ENCODE peak calls at places on chromosomes 5 and 9, in five cellular contexts. E is stomach, F is kidney epithelial cell, R is dorsolateral prefrontal cortex, A is sigmoid colon. Z is an unnamed sample.

GRCh38 chr5:114346171-114346570 is 15.7 kb upstream of the KCNN2 start:
- DNase-seq in F (no peak), R (no peak), E (no peak), A (no peak), Z (no peak)

GRCh38 chr5:35031276-35031675 is 16.5 kb downstream of the AGXT2 start:
- DNase-seq in R (no peak), F (peak; percentile 84), A (no peak), E (no peak), Z (no peak)

GRCh38 chr9:104374711-104375110 is 129.4 kb upstream of the OR13F1 start:
- DNase-seq in A (no peak), F (no peak), E (no peak), R (no peak), Z (no peak)

GRCh38 chr9:99140685-99141314 is 35.9 kb downstream of the TGFBR1 start:
- DNase-seq in E (no peak), F (peak; percentile 19), R (peak; percentile 26), A (peak; percentile 78), Z (no peak)

GRCh38 chr5:77768978-77769377 is 7.2 kb downstream of the TBCA start:
- DNase-seq in E (no peak), F (no peak), A (no peak), R (no peak), Z (no peak)

GRCh38 chr5:177995691-177996595 is at the start of gene PROP1:
- DNase-seq in E (no peak), A (no peak), F (no peak), R (no peak), Z (no peak)

GRCh38 chr5:136195971-136196577 is 3.1 kb upstream of the SMIM32 start:
- DNase-seq in F (no peak), R (no peak), E (no peak), A (peak; percentile 74), Z (peak; percentile 16)

GRCh38 chr5:58015175-58015574 is 444.7 kb downstream of the PLK2 start:
- DNase-seq in E (no peak), A (no peak), F (no peak), R (no peak), Z (no peak)

GRCh38 chr5:175382171-175382570 is 61.8 kb downstream of the DRD1 start:
- DNase-seq in E (no peak), F (no peak), R (no peak), A (no peak), Z (no peak)

GRCh38 chr9:97958812-97959511 is 21.0 kb upstream of the HEMGN start:
- DNase-seq in E (no peak), F (no peak), A (no peak), R (no peak), Z (no peak)

GRCh38 chr9:5450360-5451051 is at the start of gene CD274:
- DNase-seq in A (peak; percentile 93), E (peak; percentile 93), R (peak; percentile 64), F (peak; percentile 80), Z (no peak)

GRCh38 chr9:16986441-16987387 is 116.2 kb upstream of the BNC2 start:
- DNase-seq in F (no peak), R (no peak), A (no peak), E (no peak), Z (peak; percentile 48)

GRCh38 chr5:159456722-159457462 is 126.6 kb upstream of the IL12B start:
- DNase-seq in R (no peak), A (no peak), F (peak; percentile 49), E (no peak), Z (no peak)

GRCh38 chr9:36328798-36329411 is 70.7 kb upstream of the GNE start:
- DNase-seq in F (peak; percentile 51), R (peak; percentile 28), E (no peak), A (no peak), Z (peak; percentile 41)

GRCh38 chr5:123086376-123087055 is 2.5 kb upstream of the PRDM6 start:
- DNase-seq in R (no peak), E (no peak), A (no peak), F (no peak), Z (no peak)

GRCh38 chr9:98862936-98863335 is 55.5 kb downstream of the GALNT12 start:
- DNase-seq in E (no peak), R (no peak), A (no peak), F (no peak), Z (no peak)

GRCh38 chr9:113895526-113895925 is 19.4 kb downstream of the ZNF618 start:
- DNase-seq in A (no peak), E (no peak), R (no peak), F (no peak), Z (no peak)

GRCh38 chr5:88667187-88668141 is 215.5 kb downstream of the MEF2C start:
- DNase-seq in A (no peak), E (no peak), R (no peak), F (no peak), Z (no peak)

GRCh38 chr9:92611621-92612275 is 58.2 kb downstream of the IPPK start:
- DNase-seq in A (no peak), E (no peak), R (peak; percentile 42), F (no peak), Z (no peak)

GRCh38 chr5:91378683-91379601 is 4.2 kb downstream of the ARRDC3 start:
- DNase-seq in A (no peak), R (no peak), F (no peak), E (no peak), Z (no peak)

GRCh38 chr5:178791976-178792375 is 61.5 kb upstream of the ZNF354A start:
- DNase-seq in R (no peak), A (peak; percentile 39), E (no peak), F (no peak), Z (no peak)

GRCh38 chr9:4678679-4679267 is 596 bp upstream of the CDC37L1 start:
- DNase-seq in R (peak; percentile 37), F (no peak), E (no peak), A (no peak), Z (no peak)

GRCh38 chr9:2872307-2872940 is 28.5 kb upstream of the PUM3 start:
- DNase-seq in R (peak; percentile 14), F (no peak), E (no peak), A (no peak), Z (peak; percentile 2)
- TF ChIP-seq CTCF in R (peak; percentile 59), F (peak; percentile 24), E (no peak), A (no peak), Z (peak; percentile 53)

GRCh38 chr5:134097221-134097620 is 17.3 kb upstream of the TCF7 start:
- DNase-seq in A (no peak), F (no peak), E (no peak), R (no peak), Z (no peak)
- H3K4me3 ChIP-seq in A (no peak overlapping the region), F (no peak overlapping the region), E (no peak overlapping the region), R (no peak overlapping the region), Z (no peak overlapping the region)

GRCh38 chr5:171642894-171643293 is 142.7 kb upstream of the SMIM23 start:
- DNase-seq in E (no peak), F (no peak), A (no peak), R (no peak), Z (no peak)
- TF ChIP-seq CTCF in E (no peak), F (no peak), A (no peak), R (no peak), Z (no peak)

GRCh38 chr5:115641948-115642347 is 16.1 kb upstream of the TMED7 start:
- DNase-seq in F (no peak), A (no peak), E (no peak), R (no peak), Z (no peak)
- H3K4me3 ChIP-seq in F (no peak overlapping the region), A (no peak overlapping the region), E (no peak overlapping the region), R (no peak overlapping the region), Z (no peak overlapping the region)

GRCh38 chr9:130368631-130369103 is 76.1 kb upstream of the ASS1 start:
- DNase-seq in E (no peak), A (no peak), F (peak; percentile 26), R (no peak), Z (no peak)
- TF ChIP-seq CTCF in E (no peak), A (no peak), F (no peak), R (no peak), Z (peak; percentile 15)

GRCh38 chr9:94139672-94140417 is 55.6 kb downstream of the PTPDC1 start:
- DNase-seq in E (peak; percentile 82), A (peak; percentile 96), R (peak; percentile 40), F (peak; percentile 76), Z (peak; percentile 94)
- H3K4me3 ChIP-seq in E (no peak overlapping the region), A (no peak overlapping the region), R (no peak overlapping the region), F (no peak overlapping the region), Z (no peak overlapping the region)

DNA sequence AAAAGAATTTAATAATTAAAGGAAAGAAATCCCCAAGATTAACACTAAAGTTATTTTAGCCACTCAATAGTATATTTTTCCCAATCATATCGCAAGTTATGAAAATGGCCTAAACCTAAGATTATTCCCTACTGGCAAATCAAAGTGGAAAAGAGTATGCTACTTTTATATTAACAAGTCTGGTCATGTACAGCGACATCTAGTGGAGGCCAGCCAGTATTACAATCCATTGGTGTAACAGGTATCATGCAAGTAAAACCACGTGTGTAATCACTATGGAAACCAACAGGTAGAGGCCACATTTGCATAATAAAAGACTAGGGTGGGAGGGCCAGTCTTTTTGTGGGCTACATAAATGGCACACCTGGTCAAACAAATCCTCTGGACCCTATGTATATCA is 976.4 kb upstream of the CDH9 start:
- DNase-seq in E (no peak), A (no peak), F (no peak), R (no peak), Z (no peak)
- TF ChIP-seq CTCF in E (no peak), A (no peak), F (peak; percentile 24), R (no peak), Z (peak; percentile 47)

DNA sequence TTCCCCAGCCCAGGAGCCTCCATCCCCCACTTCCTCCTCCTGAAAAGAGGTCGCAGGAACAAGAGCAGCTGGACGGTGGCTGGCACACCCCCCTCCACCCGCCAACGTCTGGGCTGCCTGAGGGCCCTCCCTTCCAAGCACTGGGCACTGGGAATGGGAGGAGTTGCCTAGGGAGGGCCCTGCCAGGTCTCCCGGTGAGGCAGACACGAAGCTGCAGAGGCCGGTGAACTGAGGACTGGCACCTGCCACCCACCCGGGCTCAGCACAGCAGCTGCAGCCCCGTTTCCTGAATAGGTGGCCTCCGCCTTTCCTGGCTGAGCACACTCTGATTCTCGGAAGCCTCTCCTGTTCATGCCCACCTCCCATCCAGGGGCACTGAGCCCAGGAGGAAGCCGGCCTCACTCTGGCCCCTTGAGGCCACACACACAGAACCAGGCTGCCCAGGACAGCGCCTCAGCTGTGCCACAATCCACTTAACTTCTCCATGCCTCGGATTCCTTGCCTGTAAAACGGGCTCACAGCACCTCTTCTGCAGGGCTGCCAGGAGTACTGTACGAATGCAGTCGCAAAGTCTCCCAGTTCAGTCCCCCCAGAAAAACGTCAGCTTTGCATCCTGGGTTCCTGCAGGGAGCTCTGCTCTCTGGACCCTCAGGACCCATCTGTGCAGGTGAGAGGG is 1.3 kb downstream of the NPDC1 start:
- DNase-seq in R (no peak), F (no peak), E (peak; percentile 83), A (no peak), Z (no peak)
- H3K4me3 ChIP-seq in R (peak overlapping the region; percentile 68), F (peak overlapping the region; percentile 52), E (peak overlapping the region; percentile 58), A (peak overlapping the region; percentile 39), Z (peak overlapping the region; percentile 47)

Z was measured in retinal pigment epithelial cell.